ENCODE peak calls at places on chromosomes 7 and 10, in four cellular contexts. N, R, K and X are unnamed samples.

GRCh38 chr10:58952747-58953466 is 223.5 kb upstream of the PHYHIPL start:
- DNase-seq in N (peak), R (no peak), K (no peak), X (peak)

GRCh38 chr7:44184874-44185446 is 4.3 kb downstream of the GCK start:
- DNase-seq in N (no peak), R (no peak), K (no peak), X (no peak)

GRCh38 chr7:86320886-86321285 is 322.8 kb upstream of the GRM3 start:
- DNase-seq in N (no peak), R (no peak), K (no peak), X (no peak)

GRCh38 chr7:56007891-56008290 is 43.4 kb downstream of the PSPH start:
- DNase-seq in N (no peak), R (no peak), K (no peak), X (no peak)

GRCh38 chr10:4532467-4532866 is 293.5 kb upstream of the AKR1E2 start:
- DNase-seq in N (no peak), R (peak), K (no peak), X (no peak)

GRCh38 chr10:29865700-29866355 is 193.6 kb downstream of the JCAD start:
- DNase-seq in N (no peak), R (no peak), K (no peak), X (peak)

GRCh38 chr7:44581426-44581906 is 565 bp downstream of the TMED4 start:
- DNase-seq in N (no peak), R (no peak), K (no peak), X (no peak)

GRCh38 chr10:127296696-127297095 is 100.3 kb upstream of the INSYN2A start:
- DNase-seq in N (no peak), R (no peak), K (no peak), X (no peak)

GRCh38 chr10:118472415-118472814 is 123.0 kb downstream of the PRLHR start:
- DNase-seq in N (no peak), R (no peak), K (no peak), X (no peak)

GRCh38 chr10:34046651-34047050 is 712.2 kb upstream of the NRP1 start:
- DNase-seq in N (no peak), R (no peak), K (no peak), X (no peak)